ENCODE peak calls at places on chromosome 20, in five cellular contexts. One of them, this sample, is unnamed.

GRCh38 chr20:63955281-63955845 is 853 bp downstream of the UCKL1 start:
- DNase-seq in sigmoid colon: no peak
- DNase-seq in osteoblast: peak; percentile 98
- DNase-seq in keratinocyte: no peak
- DNase-seq in heart right ventricle: no peak
- DNase-seq in this sample: no peak

GRCh38 chr20:37454636-37455035 is 66.4 kb upstream of the NNAT start:
- DNase-seq in sigmoid colon: no peak
- DNase-seq in osteoblast: no peak
- DNase-seq in keratinocyte: no peak
- DNase-seq in heart right ventricle: no peak
- DNase-seq in this sample: no peak

GRCh38 chr20:33685328-33686007 is 717 bp downstream of the E2F1 start:
- DNase-seq in sigmoid colon: no peak
- DNase-seq in osteoblast: peak; percentile 82
- DNase-seq in keratinocyte: no peak
- DNase-seq in heart right ventricle: no peak
- DNase-seq in this sample: no peak

GRCh38 chr20:45433316-45433715 is 17.4 kb downstream of the PIGT start:
- DNase-seq in sigmoid colon: peak; percentile 79
- DNase-seq in osteoblast: peak; percentile 85
- DNase-seq in keratinocyte: no peak
- DNase-seq in heart right ventricle: peak; percentile 84
- DNase-seq in this sample: no peak

GRCh38 chr20:9068232-9068781 is 580 bp upstream of the PLCB4 start:
- DNase-seq in sigmoid colon: peak; percentile 70
- DNase-seq in osteoblast: peak; percentile 92
- DNase-seq in keratinocyte: no peak
- DNase-seq in heart right ventricle: peak; percentile 62
- DNase-seq in this sample: no peak

GRCh38 chr20:47262365-47263013 is 94.0 kb downstream of the ZMYND8 start:
- DNase-seq in sigmoid colon: no peak
- DNase-seq in osteoblast: no peak
- DNase-seq in keratinocyte: no peak
- DNase-seq in heart right ventricle: no peak
- DNase-seq in this sample: no peak

GRCh38 chr20:37392441-37393195 is 46.7 kb downstream of the SRC start:
- DNase-seq in sigmoid colon: no peak
- DNase-seq in osteoblast: peak; percentile 83
- DNase-seq in keratinocyte: no peak
- DNase-seq in heart right ventricle: no peak
- DNase-seq in this sample: no peak

GRCh38 chr20:52127309-52127708 is 64.3 kb downstream of the ZFP64 start:
- DNase-seq in sigmoid colon: no peak
- DNase-seq in osteoblast: no peak
- DNase-seq in keratinocyte: no peak
- DNase-seq in heart right ventricle: no peak
- DNase-seq in this sample: no peak

GRCh38 chr20:25309395-25310267 is 61.7 kb downstream of the PYGB start:
- DNase-seq in sigmoid colon: peak; percentile 84
- DNase-seq in osteoblast: peak; percentile 97
- DNase-seq in keratinocyte: no peak
- DNase-seq in heart right ventricle: no peak
- DNase-seq in this sample: no peak

GRCh38 chr20:53291548-53291947 is 302.1 kb downstream of the ZNF217 start:
- DNase-seq in sigmoid colon: no peak
- DNase-seq in osteoblast: no peak
- DNase-seq in keratinocyte: no peak
- DNase-seq in heart right ventricle: no peak
- DNase-seq in this sample: no peak

GRCh38 chr20:15107952-15108351 is 770.5 kb upstream of the FLRT3 start:
- DNase-seq in sigmoid colon: no peak
- DNase-seq in osteoblast: no peak
- DNase-seq in keratinocyte: no peak
- DNase-seq in heart right ventricle: no peak
- DNase-seq in this sample: no peak

GRCh38 chr20:45564760-45565276 is 14.3 kb downstream of the WFDC8 start:
- DNase-seq in sigmoid colon: no peak
- DNase-seq in osteoblast: no peak
- DNase-seq in keratinocyte: no peak
- DNase-seq in heart right ventricle: no peak
- DNase-seq in this sample: no peak

GRCh38 chr20:22354647-22355046 is 229.7 kb downstream of the FOXA2 start:
- DNase-seq in sigmoid colon: no peak
- DNase-seq in osteoblast: no peak
- DNase-seq in keratinocyte: no peak
- DNase-seq in heart right ventricle: no peak
- DNase-seq in this sample: no peak

GRCh38 chr20:36932476-36933426 is 18.8 kb downstream of the SAMHD1 start:
- DNase-seq in sigmoid colon: no peak
- DNase-seq in osteoblast: no peak
- DNase-seq in keratinocyte: no peak
- DNase-seq in heart right ventricle: no peak
- DNase-seq in this sample: no peak

GRCh38 chr20:32189123-32189410 is 18.5 kb downstream of the PLAGL2 start:
- DNase-seq in sigmoid colon: no peak
- DNase-seq in osteoblast: no peak
- DNase-seq in keratinocyte: no peak
- DNase-seq in heart right ventricle: no peak
- DNase-seq in this sample: no peak

GRCh38 chr20:32189691-32190607 is 17.6 kb downstream of the PLAGL2 start:
- DNase-seq in sigmoid colon: peak; percentile 76
- DNase-seq in osteoblast: peak; percentile 93
- DNase-seq in keratinocyte: no peak
- DNase-seq in heart right ventricle: peak; percentile 40
- DNase-seq in this sample: no peak

GRCh38 chr20:32190608-32191415 is 16.7 kb downstream of the PLAGL2 start:
- DNase-seq in sigmoid colon: no peak
- DNase-seq in osteoblast: peak; percentile 86
- DNase-seq in keratinocyte: no peak
- DNase-seq in heart right ventricle: no peak
- DNase-seq in this sample: no peak

GRCh38 chr20:32191422-32191821 is 16.1 kb downstream of the PLAGL2 start:
- DNase-seq in sigmoid colon: no peak
- DNase-seq in osteoblast: no peak
- DNase-seq in keratinocyte: no peak
- DNase-seq in heart right ventricle: no peak
- DNase-seq in this sample: no peak

GRCh38 chr20:32188376-32189122 is 19.0 kb downstream of the PLAGL2 start:
- DNase-seq in sigmoid colon: no peak
- DNase-seq in osteoblast: no peak
- DNase-seq in keratinocyte: no peak
- DNase-seq in heart right ventricle: no peak
- DNase-seq in this sample: no peak
- H3K27ac ChIP-seq in sigmoid colon: no peak overlapping the region
- H3K27ac ChIP-seq in osteoblast: no peak overlapping the region
- H3K27ac ChIP-seq in keratinocyte: no peak overlapping the region
- H3K27ac ChIP-seq in heart right ventricle: no peak overlapping the region
- H3K27ac ChIP-seq in this sample: no peak overlapping the region

DNA sequence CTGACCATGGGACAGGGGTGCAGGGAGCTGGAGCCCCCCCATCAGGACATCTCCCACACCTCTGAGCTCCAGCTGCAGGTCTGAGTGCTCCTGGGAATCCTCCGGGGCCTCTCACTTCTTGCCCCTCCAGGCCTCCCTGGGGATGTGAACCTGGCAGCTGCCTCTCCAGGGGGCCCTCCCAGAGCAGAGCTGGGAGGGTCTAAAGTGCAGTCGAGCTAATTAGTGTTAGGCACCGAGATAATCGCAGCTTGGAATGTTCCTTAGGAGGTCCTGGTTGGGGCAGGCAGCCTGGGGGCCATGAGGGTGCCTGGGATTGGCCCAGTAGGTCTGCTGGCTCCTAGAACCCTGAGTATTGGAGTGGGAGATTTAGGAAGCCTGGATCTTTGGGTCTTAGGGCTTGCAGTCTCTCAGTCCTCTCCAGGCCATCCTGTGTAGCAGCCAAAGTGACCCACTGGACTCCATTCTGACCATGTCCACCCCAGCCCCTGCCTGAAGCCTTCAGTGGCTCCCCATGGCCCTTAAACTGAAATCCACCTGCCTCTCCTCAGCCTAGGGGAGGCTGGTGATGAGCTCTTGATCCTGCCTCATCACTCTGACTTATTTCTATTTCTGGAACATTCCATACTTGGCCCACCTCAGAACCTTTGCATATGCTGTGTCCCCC is 26.0 kb downstream of the CEBPB start:
- DNase-seq in sigmoid colon: no peak
- DNase-seq in osteoblast: peak; percentile 73
- DNase-seq in keratinocyte: no peak
- DNase-seq in heart right ventricle: no peak
- DNase-seq in this sample: no peak
- H3K27ac ChIP-seq in sigmoid colon: no peak overlapping the region
- H3K27ac ChIP-seq in osteoblast: no peak overlapping the region
- H3K27ac ChIP-seq in keratinocyte: no peak overlapping the region
- H3K27ac ChIP-seq in heart right ventricle: no peak overlapping the region
- H3K27ac ChIP-seq in this sample: no peak overlapping the region

DNA sequence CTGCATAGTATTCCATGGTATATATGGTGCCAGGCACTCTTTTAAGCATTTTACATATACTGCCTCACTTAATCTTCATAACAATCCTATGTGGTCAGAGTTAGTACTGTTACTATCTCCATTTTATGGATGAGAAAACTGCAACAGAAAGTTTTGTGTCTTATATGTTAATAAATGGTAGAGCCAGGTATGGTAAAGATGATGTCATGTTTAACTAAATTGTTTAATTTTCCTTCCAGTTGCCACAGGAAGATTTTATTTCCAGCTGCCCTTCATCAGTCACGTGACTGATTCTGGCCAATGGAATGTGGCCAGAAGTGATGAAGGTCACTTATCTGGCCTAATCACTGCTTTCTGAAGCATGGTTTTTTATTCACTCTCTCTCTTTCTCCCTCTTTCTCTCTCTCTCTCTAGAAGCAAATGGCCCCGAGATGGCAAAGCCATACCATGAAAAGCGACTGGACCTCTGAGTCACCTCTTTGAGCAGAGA is 75.7 kb upstream of the BTBD3 start:
- DNase-seq in sigmoid colon: no peak
- DNase-seq in osteoblast: no peak
- DNase-seq in keratinocyte: no peak
- DNase-seq in heart right ventricle: no peak
- DNase-seq in this sample: no peak
- H3K27ac ChIP-seq in sigmoid colon: no peak overlapping the region
- H3K27ac ChIP-seq in osteoblast: no peak overlapping the region
- H3K27ac ChIP-seq in keratinocyte: no peak overlapping the region
- H3K27ac ChIP-seq in heart right ventricle: no peak overlapping the region
- H3K27ac ChIP-seq in this sample: no peak overlapping the region

DNA sequence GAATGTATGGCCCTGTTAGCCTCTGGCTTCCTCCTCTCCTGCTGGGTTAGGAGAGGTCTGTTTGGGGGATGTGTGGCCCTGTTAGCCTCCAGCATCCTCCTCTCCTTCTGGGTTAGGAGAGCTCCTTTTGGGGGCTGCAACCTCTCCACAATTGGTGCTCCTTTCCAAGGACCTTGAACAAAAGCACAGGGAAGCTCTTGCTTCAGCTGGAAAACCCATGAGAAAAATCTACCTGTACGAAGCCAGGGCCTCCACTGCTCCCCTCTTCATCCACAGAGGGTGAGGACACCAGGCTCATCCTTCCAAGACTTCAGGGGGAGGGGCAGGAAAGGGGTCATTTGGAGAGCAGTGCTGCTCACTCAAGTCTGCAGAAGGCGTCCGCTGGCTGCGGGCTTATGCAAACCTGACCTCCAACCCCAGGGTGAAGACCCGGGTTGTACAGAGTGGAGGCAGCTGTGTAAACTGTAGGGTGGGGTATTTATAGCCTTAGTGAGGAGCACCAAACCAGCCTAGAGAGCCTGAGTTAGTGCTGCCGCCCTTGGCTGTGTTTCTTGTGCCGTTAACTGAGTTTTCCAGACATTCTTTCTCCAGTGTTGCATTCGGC is 62.1 kb downstream of the SLC24A3 start:
- DNase-seq in sigmoid colon: no peak
- DNase-seq in osteoblast: peak; percentile 50
- DNase-seq in keratinocyte: no peak
- DNase-seq in heart right ventricle: peak; percentile 72
- DNase-seq in this sample: no peak
- H3K27ac ChIP-seq in sigmoid colon: peak overlapping the region; percentile 53
- H3K27ac ChIP-seq in osteoblast: no peak overlapping the region
- H3K27ac ChIP-seq in keratinocyte: no peak overlapping the region
- H3K27ac ChIP-seq in heart right ventricle: no peak overlapping the region
- H3K27ac ChIP-seq in this sample: no peak overlapping the region

DNA sequence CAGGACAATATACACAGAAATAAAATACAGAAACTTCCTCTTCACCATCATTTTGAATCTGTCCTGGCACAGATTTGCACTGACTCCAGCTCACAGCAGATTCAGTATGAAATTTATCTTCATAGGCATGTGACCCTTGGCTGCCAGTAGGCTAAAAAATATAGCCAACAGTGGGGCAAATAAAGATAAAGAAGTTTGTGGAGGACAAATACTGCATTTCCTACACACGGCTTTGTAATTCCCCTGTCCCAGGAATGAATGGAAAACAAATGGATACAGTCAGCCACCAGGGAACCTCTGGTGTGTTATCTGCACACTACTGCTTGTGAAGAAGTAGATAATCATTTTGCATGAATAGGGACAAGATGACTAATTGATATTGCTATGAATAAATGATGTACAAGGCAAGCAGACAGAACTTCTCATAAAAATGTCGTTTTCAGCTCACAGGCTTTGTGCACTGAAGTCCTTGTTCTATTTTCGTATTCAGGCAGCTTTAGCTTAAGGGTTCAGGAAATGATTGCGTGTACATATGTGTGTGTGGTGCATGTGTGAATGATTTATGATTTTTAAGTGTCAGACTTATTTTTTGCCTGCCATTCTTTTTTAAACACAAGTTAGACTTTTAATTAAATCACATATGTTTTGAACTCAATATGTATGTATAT is 543.7 kb upstream of the JAG1 start:
- DNase-seq in sigmoid colon: no peak
- DNase-seq in osteoblast: no peak
- DNase-seq in keratinocyte: no peak
- DNase-seq in heart right ventricle: no peak
- DNase-seq in this sample: no peak
- H3K27ac ChIP-seq in sigmoid colon: no peak overlapping the region
- H3K27ac ChIP-seq in osteoblast: peak overlapping the region; percentile 87
- H3K27ac ChIP-seq in keratinocyte: no peak overlapping the region
- H3K27ac ChIP-seq in heart right ventricle: no peak overlapping the region
- H3K27ac ChIP-seq in this sample: no peak overlapping the region

GRCh38 chr20:50320005-50320909 is 129.6 kb downstream of the CEBPB start:
- DNase-seq in sigmoid colon: peak; percentile 63
- DNase-seq in osteoblast: peak; percentile 57
- DNase-seq in keratinocyte: no peak
- DNase-seq in heart right ventricle: no peak
- DNase-seq in this sample: no peak
- H3K27ac ChIP-seq in sigmoid colon: peak overlapping the region; percentile 90
- H3K27ac ChIP-seq in osteoblast: peak overlapping the region; percentile 92
- H3K27ac ChIP-seq in keratinocyte: peak overlapping the region; percentile 93
- H3K27ac ChIP-seq in heart right ventricle: no peak overlapping the region
- H3K27ac ChIP-seq in this sample: peak overlapping the region; percentile 79

This sample was measured in epithelial cell of prostate.